ENCODE peak calls at places on chromosomes 1 and 21, in ten cellular contexts. M is HAP-1; W is astrocyte; Z is hepatocyte; Q is CD8-positive, alpha-beta memory T cell; S is H9; R is cardiac muscle cell; X is neuronal stem cell; K is heart left ventricle; V is tibial nerve. H is an unnamed sample.

GRCh38 chr21:41507521-41508414 is at the start of gene TMPRSS2:
- DNase-seq in X (peak; percentile 30), S (peak; percentile 74), M (no peak), W (no peak), V (no peak), R (no peak), K (no peak), Q (no peak), Z (peak; percentile 91), H (peak; percentile 90)

GRCh38 chr1:84632142-84632541 is 57.9 kb upstream of the CTBS start:
- DNase-seq in M (no peak), K (peak; percentile 25), W (no peak), R (no peak), X (no peak), Z (no peak), Q (no peak), S (no peak), V (no peak), H (no peak)

GRCh38 chr1:115194571-115194970 is 105.3 kb upstream of the TSPAN2 start:
- DNase-seq in V (no peak), R (no peak), W (no peak), X (no peak), K (no peak), M (no peak), Q (no peak), Z (no peak), S (no peak), H (no peak)

GRCh38 chr1:226549937-226550670 is 1.5 kb downstream of the STUM start:
- DNase-seq in S (peak; percentile 64), M (peak; percentile 45), W (no peak), R (no peak), K (peak; percentile 70), X (peak; percentile 5), Z (peak; percentile 45), V (no peak), Q (no peak), H (no peak)

GRCh38 chr1:21042920-21043605 is 133.6 kb downstream of the EIF4G3 start:
- DNase-seq in M (no peak), Q (no peak), S (no peak), Z (no peak), R (peak; percentile 87), X (no peak), W (peak; percentile 94), V (no peak), K (no peak), H (no peak)

GRCh38 chr21:17829472-17829871 is 10.3 kb upstream of the C21orf91 start:
- DNase-seq in R (peak; percentile 1), K (no peak), M (no peak), Q (no peak), W (peak; percentile 56), V (no peak), Z (no peak), S (no peak), X (no peak), H (no peak)

GRCh38 chr1:244296447-244296846 is 155.3 kb downstream of the ADSS2 start:
- DNase-seq in Q (no peak), Z (no peak), S (no peak), V (no peak), M (no peak), R (peak; percentile 59), X (no peak), K (no peak), W (no peak), H (no peak)

GRCh38 chr1:53511323-53511932 is 52.2 kb downstream of the DMRTB1 start:
- DNase-seq in V (no peak), Q (no peak), K (peak; percentile 67), W (no peak), X (no peak), R (no peak), S (no peak), M (no peak), Z (no peak), H (peak; percentile 68)

GRCh38 chr21:29072873-29073221 is 601 bp downstream of the CCT8 start:
- DNase-seq in K (no peak), R (peak; percentile 44), M (peak; percentile 24), V (no peak), W (peak; percentile 34), Q (no peak), Z (peak; percentile 45), S (no peak), X (no peak), H (no peak)

GRCh38 chr1:33876970-33877680 is 13.2 kb downstream of the HMGB4 start:
- DNase-seq in K (peak; percentile 41), Z (no peak), M (no peak), Q (no peak), W (peak; percentile 93), X (no peak), S (no peak), V (no peak), R (peak; percentile 15), H (no peak)

GRCh38 chr1:44501022-44501910 is 96.2 kb downstream of the RNF220 start:
- DNase-seq in V (no peak), Q (no peak), W (no peak), R (no peak), M (peak; percentile 94), K (peak; percentile 51), Z (no peak), X (peak; percentile 71), S (peak; percentile 59), H (no peak)

GRCh38 chr1:31745071-31745897 is 18.9 kb downstream of the ADGRB2 start:
- DNase-seq in Z (peak; percentile 81), Q (peak; percentile 36), W (no peak), X (no peak), R (peak; percentile 76), V (peak; percentile 56), K (peak; percentile 72), M (peak; percentile 74), S (peak; percentile 83), H (no peak)

GRCh38 chr1:26538480-26539412 is 9.2 kb downstream of the RPS6KA1 start:
- DNase-seq in W (no peak), K (peak; percentile 44), V (no peak), X (no peak), R (peak; percentile 64), S (peak; percentile 67), Z (no peak), M (peak; percentile 78), Q (peak; percentile 31), H (peak; percentile 45)

GRCh38 chr1:7670334-7671145 is 100.6 kb upstream of the VAMP3 start:
- DNase-seq in M (no peak), W (no peak), X (no peak), Q (no peak), K (peak; percentile 63), V (peak; percentile 87), S (no peak), Z (no peak), R (peak; percentile 27), H (no peak)

GRCh38 chr1:247448107-247448778 is 9.7 kb downstream of the OR2B11 start:
- DNase-seq in W (peak; percentile 35), K (peak; percentile 71), R (peak; percentile 77), V (peak; percentile 35), Q (no peak), M (no peak), Z (peak; percentile 63), X (peak; percentile 55), S (peak; percentile 86), H (peak; percentile 85)

GRCh38 chr1:237901284-237901870 is 10.7 kb upstream of the ZP4 start:
- DNase-seq in R (peak; percentile 1), W (peak; percentile 25), X (no peak), M (peak; percentile 53), Q (no peak), S (peak; percentile 55), Z (peak; percentile 46), K (no peak), V (no peak), H (no peak)

GRCh38 chr1:30748699-30749401 is 8.7 kb downstream of the LAPTM5 start:
- DNase-seq in W (no peak), S (no peak), M (no peak), R (peak; percentile 21), Q (no peak), K (no peak), X (no peak), Z (peak; percentile 50), V (no peak), H (no peak)

GRCh38 chr1:93666613-93667384 is 14.8 kb downstream of the BCAR3 start:
- DNase-seq in Q (no peak), X (no peak), Z (peak; percentile 59), V (no peak), K (no peak), M (no peak), W (peak; percentile 67), S (peak; percentile 67), R (peak; percentile 54), H (no peak)

GRCh38 chr1:234617135-234617985 is 7.4 kb upstream of the IRF2BP2 start:
- DNase-seq in S (no peak), Q (no peak), R (peak; percentile 73), V (no peak), K (no peak), W (peak; percentile 77), Z (no peak), X (no peak), M (no peak), H (no peak)
- H3K4me1 ChIP-seq in S (peaks cover 8% of the 10 kb centered on the region), Q (peaks cover 22% of the 10 kb centered on the region), R (peaks cover 40% of the 10 kb centered on the region), V (peaks cover 85% of the 10 kb centered on the region), K (peaks cover 39% of the 10 kb centered on the region), W (peaks cover 70% of the 10 kb centered on the region), Z (peaks cover 84% of the 10 kb centered on the region), X (peaks cover 49% of the 10 kb centered on the region), M (peaks cover 46% of the 10 kb centered on the region), H (peaks cover 11% of the 10 kb centered on the region)

DNA sequence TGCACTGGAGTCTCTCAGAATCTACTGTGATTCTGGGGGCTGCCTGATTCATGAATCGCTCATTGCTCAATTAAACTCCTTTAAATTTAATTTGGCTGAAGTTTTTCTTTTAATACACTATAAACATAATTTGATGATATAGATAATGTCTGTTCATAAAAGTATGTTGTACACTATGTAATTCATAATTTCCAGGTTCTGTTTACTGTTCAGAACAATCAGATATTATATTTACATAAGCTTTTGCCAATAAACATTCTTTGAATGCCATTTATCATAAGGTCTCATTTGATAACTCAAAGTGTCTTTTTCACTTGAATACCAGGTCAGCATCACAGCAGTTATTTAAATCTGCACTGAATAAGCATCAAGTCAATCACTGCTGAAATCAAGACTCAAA is 39.6 kb downstream of the PIGK start:
- DNase-seq in W (no peak), M (no peak), K (no peak), Z (no peak), Q (no peak), R (no peak), V (no peak), X (no peak), S (no peak), H (no peak)
- H3K9me3 ChIP-seq in W (no peaks in the 10 kb centered on the region), M (peaks cover 5% of the 10 kb centered on the region), K (peaks cover 20% of the 10 kb centered on the region), Z (no peaks in the 10 kb centered on the region), Q (peaks cover 11% of the 10 kb centered on the region), R (no peaks in the 10 kb centered on the region), V (no peaks in the 10 kb centered on the region), X (peaks cover under 1% of the 10 kb centered on the region), S (peaks cover 6% of the 10 kb centered on the region), H (peaks cover 6% of the 10 kb centered on the region)

DNA sequence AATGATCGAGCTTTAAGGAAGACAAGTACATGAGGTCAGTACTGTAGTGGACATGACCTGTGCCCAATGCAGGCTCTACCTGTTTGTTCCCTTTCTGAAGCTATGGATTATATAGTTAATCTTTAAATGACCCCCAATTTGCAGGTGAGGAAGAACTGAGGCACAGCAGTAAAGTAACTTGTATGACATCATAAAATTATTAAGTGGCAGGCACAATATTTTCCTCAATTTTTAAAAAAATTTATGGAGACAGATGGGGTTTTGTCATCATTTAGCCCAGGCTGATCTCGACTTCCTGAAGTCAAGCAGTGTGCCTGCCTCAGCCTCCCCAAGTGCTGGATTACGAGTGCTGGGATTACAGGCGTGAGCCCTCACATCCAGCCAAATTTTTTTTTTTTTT is 3.6 kb upstream of the GATAD2B start:
- DNase-seq in Z (no peak), V (no peak), X (no peak), M (no peak), Q (no peak), W (no peak), S (no peak), R (no peak), K (no peak), H (no peak)
- H3K4me1 ChIP-seq in Z (peaks cover 6% of the 10 kb centered on the region), V (peaks cover 37% of the 10 kb centered on the region), X (peaks cover 2% of the 10 kb centered on the region), M (no peaks in the 10 kb centered on the region), Q (peaks cover 15% of the 10 kb centered on the region), W (peaks cover 17% of the 10 kb centered on the region), S (no peaks in the 10 kb centered on the region), R (no peaks in the 10 kb centered on the region), K (peaks cover 11% of the 10 kb centered on the region), H (peaks cover 23% of the 10 kb centered on the region)

GRCh38 chr1:88920845-88921244 is 29.5 kb upstream of the GTF2B start:
- DNase-seq in R (no peak), S (no peak), V (no peak), Z (no peak), Q (no peak), M (no peak), W (no peak), K (no peak), X (no peak), H (no peak)
- H3K9me3 ChIP-seq in R (no peaks in the 10 kb centered on the region), S (no peaks in the 10 kb centered on the region), V (peaks cover 10% of the 10 kb centered on the region), Z (peaks cover 20% of the 10 kb centered on the region), Q (peaks cover 23% of the 10 kb centered on the region), M (peaks cover 5% of the 10 kb centered on the region), W (no peaks in the 10 kb centered on the region), K (peaks cover 18% of the 10 kb centered on the region), X (peaks cover 13% of the 10 kb centered on the region), H (peaks cover 29% of the 10 kb centered on the region)